ENCODE peak calls at places on chromosomes 13 and 19, in nine cellular contexts. C, P, U, V, W, Q, I, B and Y are unnamed samples.

GRCh38 chr13:43309301-43309700 is 285.9 kb downstream of the DNAJC15 start:
- DNase-seq in C (no peak), P (no peak), U (no peak), V (no peak), W (no peak), Q (no peak), I (no peak), B (no peak), Y (no peak)

GRCh38 chr13:94344126-94344863 is 135.2 kb downstream of the DCT start:
- DNase-seq in C (no peak), P (no peak), U (no peak), V (no peak), W (no peak), Q (no peak), I (no peak), B (no peak), Y (no peak)

GRCh38 chr13:106599875-106600797 is 32.2 kb upstream of the ARGLU1 start:
- DNase-seq in C (no peak), P (peak), U (no peak), V (no peak), W (no peak), Q (peak), I (no peak), B (no peak), Y (no peak)

GRCh38 chr19:6730153-6730804 is 7.1 kb downstream of the GPR108 start:
- DNase-seq in C (no peak), P (peak), U (no peak), V (peak), W (no peak), Q (no peak), I (no peak), B (no peak), Y (no peak)

GRCh38 chr19:17275441-17276175 is 6.1 kb upstream of the ANKLE1 start:
- DNase-seq in C (no peak), P (no peak), U (no peak), V (no peak), W (no peak), Q (no peak), I (no peak), B (no peak), Y (no peak)

GRCh38 chr19:13646758-13647157 is 117.6 kb upstream of the MRI1 start:
- DNase-seq in C (no peak), P (no peak), U (no peak), V (no peak), W (no peak), Q (no peak), I (no peak), B (no peak), Y (no peak)

GRCh38 chr13:37058801-37059135 is 720 bp downstream of the SUPT20H start:
- DNase-seq in C (no peak), P (peak), U (no peak), V (peak), W (peak), Q (no peak), I (no peak), B (no peak), Y (no peak)

GRCh38 chr13:46687810-46688209 is 109.2 kb downstream of the ESD start:
- DNase-seq in C (no peak), P (peak), U (no peak), V (peak), W (peak), Q (peak), I (no peak), B (no peak), Y (no peak)

GRCh38 chr13:92716749-92717148 is 509.9 kb upstream of the GPC6 start:
- DNase-seq in C (no peak), P (no peak), U (no peak), V (no peak), W (no peak), Q (peak), I (no peak), B (no peak), Y (no peak)

GRCh38 chr19:54216869-54217268 is 5.9 kb downstream of the LILRB3 start:
- DNase-seq in C (no peak), P (no peak), U (no peak), V (no peak), W (no peak), Q (no peak), I (no peak), B (no peak), Y (no peak)

GRCh38 chr13:110334256-110334655 is 27.2 kb downstream of the COL4A2 start:
- DNase-seq in C (no peak), P (no peak), U (no peak), V (no peak), W (no peak), Q (peak), I (no peak), B (no peak), Y (no peak)

GRCh38 chr19:1168877-1169791 is 4.9 kb downstream of the SBNO2 start:
- DNase-seq in C (no peak), P (no peak), U (no peak), V (no peak), W (peak), Q (peak), I (no peak), B (no peak), Y (no peak)

GRCh38 chr13:79662882-79663281 is 181.9 kb downstream of the NDFIP2 start:
- DNase-seq in C (no peak), P (no peak), U (no peak), V (no peak), W (no peak), Q (peak), I (no peak), B (no peak), Y (no peak)

GRCh38 chr19:48230555-48231129 is 25.1 kb downstream of the CARD8 start:
- DNase-seq in C (no peak), P (no peak), U (peak), V (no peak), W (no peak), Q (no peak), I (no peak), B (no peak), Y (no peak)

GRCh38 chr19:6023085-6023682 is 45.2 kb upstream of the RANBP3 start:
- DNase-seq in C (no peak), P (no peak), U (no peak), V (no peak), W (peak), Q (peak), I (no peak), B (no peak), Y (no peak)